ENCODE peak calls at places on chromosomes 11 and 22, in six cellular contexts. B, H, F, K, P and C are unnamed samples.

GRCh38 chr11:13215157-13215556 is 62.4 kb upstream of the BMAL1 start:
- DNase-seq in F (peak; percentile 83), H (no peak), P (no peak), B (no peak), K (no peak), C (no peak)

GRCh38 chr11:126602993-126603392 is 247.5 kb downstream of the ST3GAL4 start:
- DNase-seq in P (no peak), H (no peak), F (no peak), K (no peak), B (no peak), C (no peak)

GRCh38 chr11:17865765-17866428 is 131.3 kb downstream of the KCNC1 start:
- DNase-seq in F (no peak), H (no peak), P (no peak), B (no peak), K (no peak), C (no peak)

GRCh38 chr22:40818747-40819662 is at the start of gene SLC25A17:
- DNase-seq in B (peak; percentile 93), H (peak; percentile 70), K (peak; percentile 91), F (peak; percentile 86), P (peak; percentile 89), C (peak; percentile 95)

GRCh38 chr11:84981296-84981695 is 645.8 kb downstream of the DLG2 start:
- DNase-seq in K (no peak), P (no peak), B (no peak), H (no peak), F (no peak), C (no peak)

GRCh38 chr11:69260622-69261021 is 33.3 kb upstream of the MYEOV start:
- DNase-seq in B (no peak), P (no peak), H (no peak), F (peak; percentile 18), K (no peak), C (no peak)

GRCh38 chr22:30773919-30774318 is 79.2 kb downstream of the OSBP2 start:
- DNase-seq in F (no peak), B (no peak), H (no peak), P (no peak), K (no peak), C (no peak)

GRCh38 chr11:33774356-33775063 is at the start of gene FBXO3:
- DNase-seq in B (peak; percentile 98), P (peak; percentile 88), K (peak; percentile 86), F (peak; percentile 74), H (peak; percentile 86), C (peak; percentile 87)

GRCh38 chr11:131108780-131109179 is 192.5 kb upstream of the SNX19 start:
- DNase-seq in P (no peak), B (no peak), H (no peak), K (no peak), F (peak; percentile 14), C (no peak)

GRCh38 chr11:115636686-115637555 is 132.7 kb upstream of the CADM1 start:
- DNase-seq in H (no peak), P (no peak), B (no peak), K (no peak), F (no peak), C (no peak)

GRCh38 chr22:44723801-44724200 is 21.8 kb downstream of the PRR5 start:
- DNase-seq in B (no peak), K (no peak), H (no peak), F (peak; percentile 47), P (no peak), C (no peak)

GRCh38 chr11:16511109-16511806 is 154.9 kb upstream of the SOX6 start:
- DNase-seq in K (no peak), P (no peak), B (no peak), H (no peak), F (peak; percentile 76), C (no peak)

GRCh38 chr22:17910561-17911311 is 113.6 kb downstream of the MICAL3 start:
- DNase-seq in K (no peak), H (no peak), B (peak; percentile 31), F (peak; percentile 95), P (peak; percentile 69), C (peak; percentile 88)

GRCh38 chr11:76802151-76802550 is 19.0 kb downstream of the TSKU start:
- DNase-seq in P (no peak), K (no peak), B (no peak), F (peak; percentile 66), H (no peak), C (no peak)

GRCh38 chr11:44592125-44592643 is 26.7 kb downstream of the CD82 start:
- DNase-seq in P (no peak), F (peak; percentile 94), B (no peak), H (no peak), K (no peak), C (peak; percentile 75)

GRCh38 chr11:116601734-116602636 is 170.8 kb downstream of the BUD13 start:
- DNase-seq in B (no peak), F (peak; percentile 0), K (peak; percentile 37), H (no peak), P (no peak), C (peak; percentile 31)

GRCh38 chr11:66768088-66768521 is 39.1 kb upstream of the SPTBN2 start:
- DNase-seq in H (no peak), P (no peak), B (no peak), F (no peak), K (no peak), C (no peak)

GRCh38 chr11:17722000-17722643 is 2.8 kb downstream of the MYOD1 start:
- DNase-seq in B (peak; percentile 35), H (no peak), F (no peak), K (no peak), P (no peak), C (no peak)

GRCh38 chr22:22576989-22577427 is 17.9 kb upstream of the PRAME start:
- DNase-seq in K (no peak), H (no peak), F (no peak), P (no peak), B (no peak), C (no peak)

GRCh38 chr11:2534131-2534956 is 89.5 kb downstream of the KCNQ1 start:
- DNase-seq in H (no peak), P (no peak), F (peak; percentile 9), K (no peak), B (no peak), C (peak; percentile 58)

GRCh38 chr11:44171518-44171917 is 76.0 kb downstream of the EXT2 start:
- DNase-seq in H (no peak), B (no peak), F (no peak), P (no peak), K (no peak), C (no peak)

DNA sequence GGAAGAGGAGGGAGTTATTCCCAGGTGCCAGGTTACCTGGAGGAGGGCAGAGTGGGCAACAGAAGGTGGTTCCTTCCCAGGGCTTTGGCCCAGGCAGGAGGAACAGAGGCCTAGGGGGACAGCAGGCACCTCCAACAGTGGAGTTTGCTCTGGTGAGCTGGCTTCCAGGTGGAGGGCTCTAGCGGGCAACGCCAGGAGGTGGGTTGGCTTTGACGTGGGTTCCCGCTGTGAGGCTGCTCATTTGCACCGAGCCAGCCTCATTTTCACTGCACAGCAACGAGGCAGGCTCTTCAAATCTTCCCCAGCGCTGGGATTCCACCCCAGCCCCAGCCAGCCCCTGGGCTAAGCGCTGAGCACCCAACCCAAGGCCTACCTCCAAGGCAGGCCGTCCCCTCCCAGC is 8.1 kb downstream of the IGSF9B start:
- DNase-seq in P (no peak), F (no peak), K (no peak), H (no peak), B (no peak), C (peak; percentile 34)
- H3K4me1 ChIP-seq in P (peaks cover 73% of the 10 kb centered on the region), F (peaks cover 5% of the 10 kb centered on the region), K (peaks cover 5% of the 10 kb centered on the region), H (peaks cover 58% of the 10 kb centered on the region), B (no peaks in the 10 kb centered on the region), C (peaks cover 24% of the 10 kb centered on the region)

DNA sequence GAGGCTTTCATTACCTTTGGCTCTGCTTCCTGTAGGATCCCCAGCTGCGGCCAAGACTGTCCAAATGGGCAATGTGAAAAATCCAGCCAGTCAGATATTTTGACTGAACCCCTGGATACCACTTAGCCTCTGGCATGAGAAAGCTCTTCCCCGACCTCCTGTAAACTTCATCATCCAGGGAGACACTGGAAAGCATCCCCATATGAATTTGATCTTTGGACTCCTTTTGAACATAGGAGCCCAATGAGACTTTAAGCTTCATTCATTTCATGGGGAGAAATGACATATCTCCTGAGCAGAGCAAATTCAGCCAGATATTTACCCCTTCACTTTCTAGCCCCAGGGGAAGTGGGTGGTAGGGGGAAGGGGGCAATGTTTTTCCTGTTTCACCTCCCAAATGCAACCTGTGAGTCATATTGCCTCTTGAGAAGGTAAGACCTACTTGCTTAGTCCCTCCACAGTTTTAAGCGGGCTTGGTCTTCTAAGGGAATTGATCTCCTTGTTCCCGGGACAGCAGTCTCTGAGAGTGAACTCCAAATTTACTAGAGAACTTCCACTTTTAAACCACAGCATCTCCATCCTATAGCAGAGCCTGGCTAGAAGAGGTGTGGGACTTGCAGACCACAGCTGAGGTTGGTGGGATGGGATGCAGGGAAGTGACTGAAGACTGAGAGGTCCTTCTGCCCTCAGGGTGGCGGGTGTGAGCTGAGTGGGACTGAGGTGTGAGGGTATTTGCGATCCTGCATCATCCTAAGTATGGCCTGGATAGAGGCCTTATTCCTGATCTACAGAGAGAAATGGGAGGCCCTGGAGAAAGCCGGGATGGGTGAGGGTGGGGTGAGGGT is 20.3 kb upstream of the POU2AF1 start:
- DNase-seq in P (no peak), F (no peak), K (no peak), H (no peak), B (no peak), C (no peak)
- H3K4me1 ChIP-seq in P (no peaks in the 10 kb centered on the region), F (no peaks in the 10 kb centered on the region), K (peaks cover 7% of the 10 kb centered on the region), H (no peaks in the 10 kb centered on the region), B (no peaks in the 10 kb centered on the region), C (no peaks in the 10 kb centered on the region)

DNA sequence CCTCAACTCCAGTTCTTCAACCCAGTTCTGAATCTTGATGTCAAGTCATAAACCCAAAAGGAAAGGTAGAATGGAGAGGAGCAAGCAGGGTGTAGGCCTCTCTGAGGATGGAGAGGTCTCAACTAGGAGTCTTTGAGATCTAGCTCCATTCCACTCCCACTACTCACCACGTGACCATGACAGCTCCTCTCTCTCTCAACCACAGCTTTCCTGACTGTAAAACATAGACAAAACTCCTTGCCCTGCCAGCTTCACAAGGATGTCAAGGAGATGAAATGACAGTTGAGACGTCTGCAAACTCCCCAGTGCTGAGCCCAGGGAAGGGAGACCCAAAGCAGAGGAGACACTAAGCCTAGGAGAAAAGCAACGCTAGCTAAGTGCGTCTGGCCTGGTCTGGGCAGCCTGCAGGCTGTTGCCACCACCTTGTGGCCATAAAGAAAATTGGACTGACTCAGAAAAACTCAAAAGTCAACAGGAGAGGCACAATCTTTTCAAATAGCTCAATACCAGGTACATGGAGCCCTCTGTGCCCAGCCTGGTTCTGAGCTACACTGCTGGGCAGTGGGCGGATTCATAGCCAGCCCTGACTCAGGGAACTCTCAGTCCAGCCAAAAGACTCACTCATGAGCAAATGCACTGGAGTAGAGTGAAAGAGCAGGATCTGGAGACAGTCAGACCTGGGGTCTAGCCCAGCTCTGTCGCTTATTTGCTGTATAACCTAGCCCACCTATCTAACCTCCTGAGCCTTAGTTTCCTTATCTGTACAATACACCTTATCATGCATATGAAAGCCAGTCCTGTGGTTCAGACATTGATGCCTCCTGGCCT is 3.4 kb downstream of the CLPB start:
- DNase-seq in B (peak; percentile 57), K (no peak), F (peak; percentile 66), P (no peak), H (no peak), C (no peak)
- H3K4me1 ChIP-seq in B (peaks cover 17% of the 10 kb centered on the region), K (peaks cover 5% of the 10 kb centered on the region), F (peaks cover 9% of the 10 kb centered on the region), P (peaks cover 6% of the 10 kb centered on the region), H (no peaks in the 10 kb centered on the region), C (no peaks in the 10 kb centered on the region)

DNA sequence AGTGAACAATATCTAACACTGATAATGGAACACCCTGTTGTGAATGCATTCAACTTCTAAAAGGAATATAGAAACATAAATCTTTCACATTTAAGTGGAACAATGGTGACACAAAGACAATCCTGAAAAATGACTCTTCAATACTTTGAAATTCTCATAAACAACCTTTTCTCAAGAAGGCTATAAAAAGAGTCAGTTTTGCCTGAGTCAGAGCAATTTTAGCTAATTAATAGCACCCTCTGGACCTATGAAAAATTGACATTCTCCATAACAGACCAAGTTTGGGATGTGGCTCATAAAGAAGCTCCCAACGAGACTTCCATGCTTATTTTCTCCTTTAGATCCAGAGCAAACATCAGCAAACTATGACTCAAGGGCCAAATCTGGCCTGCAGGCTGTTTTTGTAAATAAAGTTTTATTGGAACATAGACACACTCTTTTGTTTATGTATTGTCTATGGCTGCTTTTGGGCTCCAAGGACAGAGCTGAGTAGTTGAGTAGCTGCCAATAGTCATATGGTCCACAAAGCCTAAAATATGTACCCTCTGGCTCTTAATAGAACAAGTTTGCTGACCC is 108.0 kb downstream of the MAML2 start:
- DNase-seq in K (no peak), P (no peak), F (peak; percentile 52), H (no peak), B (no peak), C (no peak)
- H3K4me1 ChIP-seq in K (peaks cover 17% of the 10 kb centered on the region), P (no peaks in the 10 kb centered on the region), F (peaks cover 2% of the 10 kb centered on the region), H (peaks cover 15% of the 10 kb centered on the region), B (peaks cover 6% of the 10 kb centered on the region), C (peaks cover 5% of the 10 kb centered on the region)